ENCODE peak calls at places on chromosomes 7 and 10, in eight cellular contexts. One of them, this sample, is unnamed.

GRCh38 chr10:51422311-51423120 is 276.9 kb downstream of the CSTF2T start:
- DNase-seq in D721Med: no peak
- DNase-seq in OCI-LY7: peak; percentile 23
- DNase-seq in A549: peak; percentile 13
- DNase-seq in body of pancreas: peak; percentile 75
- DNase-seq in coronary artery: no peak
- DNase-seq in lower lobe of right lung: peak; percentile 47
- DNase-seq in progenitor cell of endocrine pancreas: peak; percentile 12
- DNase-seq in this sample: peak; percentile 34

GRCh38 chr10:3805791-3806381 is 20.9 kb upstream of the KLF6 start:
- DNase-seq in D721Med: no peak
- DNase-seq in OCI-LY7: peak; percentile 93
- DNase-seq in A549: no peak
- DNase-seq in body of pancreas: peak; percentile 29
- DNase-seq in coronary artery: no peak
- DNase-seq in lower lobe of right lung: no peak
- DNase-seq in progenitor cell of endocrine pancreas: no peak
- DNase-seq in this sample: peak; percentile 45

GRCh38 chr7:2520808-2521146 is 1.2 kb downstream of the LFNG start:
- DNase-seq in D721Med: no peak
- DNase-seq in OCI-LY7: no peak
- DNase-seq in A549: no peak
- DNase-seq in body of pancreas: peak; percentile 33
- DNase-seq in coronary artery: no peak
- DNase-seq in lower lobe of right lung: no peak
- DNase-seq in progenitor cell of endocrine pancreas: no peak
- DNase-seq in this sample: no peak

GRCh38 chr7:150897502-150898474 is 45.5 kb downstream of the AOC1 start:
- DNase-seq in D721Med: no peak
- DNase-seq in OCI-LY7: peak; percentile 93
- DNase-seq in A549: no peak
- DNase-seq in body of pancreas: no peak
- DNase-seq in coronary artery: no peak
- DNase-seq in lower lobe of right lung: no peak
- DNase-seq in progenitor cell of endocrine pancreas: no peak
- DNase-seq in this sample: peak; percentile 46

GRCh38 chr7:836429-836828 is 4.2 kb downstream of the SUN1 start:
- DNase-seq in D721Med: no peak
- DNase-seq in OCI-LY7: no peak
- DNase-seq in A549: peak; percentile 18
- DNase-seq in body of pancreas: peak; percentile 39
- DNase-seq in coronary artery: no peak
- DNase-seq in lower lobe of right lung: no peak
- DNase-seq in progenitor cell of endocrine pancreas: no peak
- DNase-seq in this sample: no peak

GRCh38 chr7:135509839-135510602 is at the start of gene CNOT4:
- DNase-seq in D721Med: peak; percentile 48
- DNase-seq in OCI-LY7: peak; percentile 97
- DNase-seq in A549: peak; percentile 92
- DNase-seq in body of pancreas: peak; percentile 97
- DNase-seq in coronary artery: peak; percentile 98
- DNase-seq in lower lobe of right lung: peak; percentile 97
- DNase-seq in progenitor cell of endocrine pancreas: peak; percentile 96
- DNase-seq in this sample: peak; percentile 95

GRCh38 chr10:101293007-101293723 is 60.8 kb upstream of the BTRC start:
- DNase-seq in D721Med: peak; percentile 62
- DNase-seq in OCI-LY7: no peak
- DNase-seq in A549: no peak
- DNase-seq in body of pancreas: no peak
- DNase-seq in coronary artery: no peak
- DNase-seq in lower lobe of right lung: no peak
- DNase-seq in progenitor cell of endocrine pancreas: no peak
- DNase-seq in this sample: no peak

GRCh38 chr10:130179640-130180039 is 43.4 kb downstream of the GLRX3 start:
- DNase-seq in D721Med: no peak
- DNase-seq in OCI-LY7: peak; percentile 61
- DNase-seq in A549: peak; percentile 17
- DNase-seq in body of pancreas: no peak
- DNase-seq in coronary artery: no peak
- DNase-seq in lower lobe of right lung: no peak
- DNase-seq in progenitor cell of endocrine pancreas: no peak
- DNase-seq in this sample: no peak

GRCh38 chr7:97422046-97422445 is 304.5 kb downstream of the SDHAF3 start:
- DNase-seq in D721Med: no peak
- DNase-seq in OCI-LY7: no peak
- DNase-seq in A549: no peak
- DNase-seq in body of pancreas: no peak
- DNase-seq in coronary artery: no peak
- DNase-seq in lower lobe of right lung: no peak
- DNase-seq in progenitor cell of endocrine pancreas: no peak
- DNase-seq in this sample: no peak

GRCh38 chr10:72763201-72763600 is 71.3 kb downstream of the MCU start:
- DNase-seq in D721Med: no peak
- DNase-seq in OCI-LY7: no peak
- DNase-seq in A549: no peak
- DNase-seq in body of pancreas: no peak
- DNase-seq in coronary artery: no peak
- DNase-seq in lower lobe of right lung: no peak
- DNase-seq in progenitor cell of endocrine pancreas: no peak
- DNase-seq in this sample: no peak

GRCh38 chr7:2114052-2114451 is 118.7 kb downstream of the MAD1L1 start:
- DNase-seq in D721Med: no peak
- DNase-seq in OCI-LY7: no peak
- DNase-seq in A549: no peak
- DNase-seq in body of pancreas: no peak
- DNase-seq in coronary artery: no peak
- DNase-seq in lower lobe of right lung: no peak
- DNase-seq in progenitor cell of endocrine pancreas: no peak
- DNase-seq in this sample: no peak

GRCh38 chr7:80659120-80660055 is 20.9 kb downstream of the CD36 start:
- DNase-seq in D721Med: no peak
- DNase-seq in OCI-LY7: peak; percentile 5
- DNase-seq in A549: peak; percentile 30
- DNase-seq in body of pancreas: no peak
- DNase-seq in coronary artery: no peak
- DNase-seq in lower lobe of right lung: no peak
- DNase-seq in progenitor cell of endocrine pancreas: no peak
- DNase-seq in this sample: peak; percentile 24

GRCh38 chr10:6843477-6843876 is 263.4 kb upstream of the PRKCQ start:
- DNase-seq in D721Med: no peak
- DNase-seq in OCI-LY7: peak; percentile 36
- DNase-seq in A549: no peak
- DNase-seq in body of pancreas: no peak
- DNase-seq in coronary artery: no peak
- DNase-seq in lower lobe of right lung: no peak
- DNase-seq in progenitor cell of endocrine pancreas: no peak
- DNase-seq in this sample: no peak

GRCh38 chr7:28036748-28037147 is 143.8 kb downstream of the JAZF1 start:
- DNase-seq in D721Med: no peak
- DNase-seq in OCI-LY7: no peak
- DNase-seq in A549: no peak
- DNase-seq in body of pancreas: no peak
- DNase-seq in coronary artery: no peak
- DNase-seq in lower lobe of right lung: no peak
- DNase-seq in progenitor cell of endocrine pancreas: no peak
- DNase-seq in this sample: no peak

GRCh38 chr10:51244739-51245138 is 170.5 kb downstream of the PRKG1 start:
- DNase-seq in D721Med: no peak
- DNase-seq in OCI-LY7: no peak
- DNase-seq in A549: no peak
- DNase-seq in body of pancreas: no peak
- DNase-seq in coronary artery: no peak
- DNase-seq in lower lobe of right lung: no peak
- DNase-seq in progenitor cell of endocrine pancreas: no peak
- DNase-seq in this sample: no peak

DNA sequence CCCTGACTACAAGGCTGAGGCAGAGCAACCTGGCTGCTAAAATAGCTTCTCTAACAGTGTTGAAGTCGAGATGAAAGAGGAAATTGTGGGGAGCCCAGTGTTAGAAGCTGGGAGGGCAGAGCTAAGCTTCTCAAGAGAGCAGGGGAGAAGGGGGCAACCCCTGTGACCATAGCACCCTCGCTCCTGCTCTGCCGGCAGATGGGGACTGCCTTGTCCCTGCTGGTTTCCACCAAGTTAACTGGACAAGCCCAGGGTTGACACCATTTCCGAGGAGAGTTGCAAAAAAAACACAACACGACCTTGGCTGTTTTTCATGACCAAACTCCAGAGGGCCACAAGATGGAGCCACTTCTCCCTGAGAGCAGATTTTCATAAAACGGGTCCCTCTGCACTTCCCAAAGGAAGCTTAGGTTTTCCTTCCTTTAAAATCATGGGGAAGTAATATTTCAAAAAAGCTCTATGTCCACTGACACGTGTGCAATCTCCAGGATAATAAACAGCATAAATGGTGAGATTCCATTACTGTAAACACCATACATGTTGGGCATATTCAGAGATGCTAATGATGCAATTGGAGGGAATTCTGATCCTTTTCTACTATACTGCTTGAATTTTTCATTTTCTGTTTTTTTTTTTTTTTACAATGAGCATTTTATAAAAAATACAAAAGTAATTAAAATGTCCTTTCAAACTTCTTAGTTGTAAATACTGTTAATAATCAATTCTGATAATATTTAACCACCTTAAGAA is 140.4 kb downstream of the PIP4K2A start:
- DNase-seq in D721Med: no peak
- DNase-seq in OCI-LY7: peak; percentile 30
- DNase-seq in A549: peak; percentile 16
- DNase-seq in body of pancreas: peak; percentile 19
- DNase-seq in coronary artery: no peak
- DNase-seq in lower lobe of right lung: no peak
- DNase-seq in progenitor cell of endocrine pancreas: no peak
- DNase-seq in this sample: no peak
- TF ChIP-seq CTCF in D721Med: peak; percentile 37
- TF ChIP-seq CTCF in OCI-LY7: peak; percentile 83
- TF ChIP-seq CTCF in A549: peak; percentile 59
- TF ChIP-seq CTCF in body of pancreas: peak; percentile 30
- TF ChIP-seq CTCF in coronary artery: no peak
- TF ChIP-seq CTCF in lower lobe of right lung: peak; percentile 42
- TF ChIP-seq CTCF in progenitor cell of endocrine pancreas: peak; percentile 46
- TF ChIP-seq CTCF in this sample: no peak

DNA sequence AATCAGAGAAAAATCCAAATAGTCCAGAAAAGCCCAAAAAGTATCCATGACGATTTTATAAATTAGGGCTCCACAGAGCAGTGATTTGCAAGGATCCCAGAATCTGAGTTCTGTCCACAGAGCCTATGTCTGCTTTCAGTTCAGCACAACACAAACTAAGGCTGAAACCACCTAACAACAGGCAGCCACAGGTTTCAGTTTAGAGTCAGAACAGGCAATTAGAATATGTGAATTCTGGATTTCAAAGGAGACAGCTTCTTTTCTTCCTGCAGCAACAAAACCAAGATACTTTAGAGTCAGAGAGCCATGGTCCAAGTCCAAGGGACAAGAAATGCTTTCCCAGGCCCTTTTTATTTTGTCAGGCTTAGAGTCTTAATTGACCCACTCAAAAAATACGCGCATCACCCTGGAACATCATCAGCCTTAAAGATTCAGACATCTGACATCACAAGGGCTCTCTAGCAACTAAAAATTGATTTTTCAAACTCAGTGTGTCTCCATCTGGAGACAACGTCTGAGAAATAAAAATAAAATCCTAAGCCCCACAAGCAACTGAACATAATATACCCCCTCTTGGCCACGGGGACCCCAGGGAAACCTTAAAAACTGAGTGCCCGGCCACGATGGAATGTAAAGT is 23.7 kb downstream of the IFIT3 start:
- DNase-seq in D721Med: no peak
- DNase-seq in OCI-LY7: no peak
- DNase-seq in A549: no peak
- DNase-seq in body of pancreas: no peak
- DNase-seq in coronary artery: no peak
- DNase-seq in lower lobe of right lung: no peak
- DNase-seq in progenitor cell of endocrine pancreas: no peak
- DNase-seq in this sample: peak; percentile 62
- TF ChIP-seq CTCF in D721Med: no peak
- TF ChIP-seq CTCF in OCI-LY7: no peak
- TF ChIP-seq CTCF in A549: no peak
- TF ChIP-seq CTCF in body of pancreas: no peak
- TF ChIP-seq CTCF in coronary artery: no peak
- TF ChIP-seq CTCF in lower lobe of right lung: no peak
- TF ChIP-seq CTCF in progenitor cell of endocrine pancreas: no peak
- TF ChIP-seq CTCF in this sample: no peak

DNA sequence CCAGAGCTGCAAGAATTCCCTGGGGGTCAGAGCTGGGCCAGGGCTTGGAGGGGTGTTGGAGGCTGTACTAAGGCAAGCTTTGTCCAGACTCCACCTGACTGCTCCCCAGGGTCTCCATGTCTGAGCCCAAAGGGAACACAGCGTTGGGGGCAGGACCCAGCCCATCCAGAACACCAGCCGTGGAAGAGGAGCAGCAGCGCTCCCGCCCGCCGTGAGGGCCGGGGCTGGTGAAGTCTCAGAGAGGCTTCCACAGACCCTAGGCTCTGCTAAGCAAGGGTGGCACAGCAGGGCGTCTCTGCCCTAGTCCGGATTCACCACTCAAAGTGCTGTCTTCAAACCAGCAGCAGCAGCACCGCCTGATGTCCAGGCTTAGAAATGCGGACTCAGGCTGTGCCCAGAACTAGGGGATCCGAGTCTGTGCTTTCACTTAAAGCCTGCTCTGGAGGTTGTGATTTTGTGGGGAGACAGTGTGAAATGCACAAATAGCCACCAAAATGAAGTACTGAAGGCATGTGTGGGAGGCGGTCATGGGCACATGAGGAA is 16.7 kb upstream of the AQP1 start:
- DNase-seq in D721Med: no peak
- DNase-seq in OCI-LY7: no peak
- DNase-seq in A549: no peak
- DNase-seq in body of pancreas: no peak
- DNase-seq in coronary artery: no peak
- DNase-seq in lower lobe of right lung: no peak
- DNase-seq in progenitor cell of endocrine pancreas: no peak
- DNase-seq in this sample: no peak
- TF ChIP-seq CTCF in D721Med: peak; percentile 27
- TF ChIP-seq CTCF in OCI-LY7: no peak
- TF ChIP-seq CTCF in A549: no peak
- TF ChIP-seq CTCF in body of pancreas: no peak
- TF ChIP-seq CTCF in coronary artery: no peak
- TF ChIP-seq CTCF in lower lobe of right lung: no peak
- TF ChIP-seq CTCF in progenitor cell of endocrine pancreas: no peak
- TF ChIP-seq CTCF in this sample: no peak

GRCh38 chr10:124262249-124262865 is 156.4 kb downstream of the OAT start:
- DNase-seq in D721Med: no peak
- DNase-seq in OCI-LY7: peak; percentile 33
- DNase-seq in A549: no peak
- DNase-seq in body of pancreas: no peak
- DNase-seq in coronary artery: no peak
- DNase-seq in lower lobe of right lung: no peak
- DNase-seq in progenitor cell of endocrine pancreas: no peak
- DNase-seq in this sample: no peak
- TF ChIP-seq CTCF in D721Med: no peak
- TF ChIP-seq CTCF in OCI-LY7: peak; percentile 43
- TF ChIP-seq CTCF in A549: no peak
- TF ChIP-seq CTCF in body of pancreas: no peak
- TF ChIP-seq CTCF in coronary artery: no peak
- TF ChIP-seq CTCF in lower lobe of right lung: peak; percentile 20
- TF ChIP-seq CTCF in progenitor cell of endocrine pancreas: no peak
- TF ChIP-seq CTCF in this sample: no peak

This sample was measured in GM10248.